ENCODE peak calls at places on chromosomes 4 and X, in five cellular contexts. One of them, this sample, is unnamed.

GRCh38 chrX:10433296-10433965 is 187.0 kb downstream of the MID1 start:
- DNase-seq in left ventricle myocardium inferior: no peak
- DNase-seq in colonic mucosa: no peak
- DNase-seq in endodermal cell: no peak
- DNase-seq in GM23248: no peak
- DNase-seq in this sample: no peak

GRCh38 chrX:106035064-106035463 is 3.5 kb downstream of the SERPINA7 start:
- DNase-seq in left ventricle myocardium inferior: no peak
- DNase-seq in colonic mucosa: no peak
- DNase-seq in endodermal cell: no peak
- DNase-seq in GM23248: no peak
- DNase-seq in this sample: no peak

GRCh38 chr4:7189475-7190277 is 2.7 kb upstream of the SORCS2 start:
- DNase-seq in left ventricle myocardium inferior: no peak
- DNase-seq in colonic mucosa: no peak
- DNase-seq in endodermal cell: peak; percentile 55
- DNase-seq in GM23248: no peak
- DNase-seq in this sample: no peak

GRCh38 chr4:102411416-102411815 is 66.1 kb upstream of the SLC39A8 start:
- DNase-seq in left ventricle myocardium inferior: no peak
- DNase-seq in colonic mucosa: no peak
- DNase-seq in endodermal cell: no peak
- DNase-seq in GM23248: peak; percentile 41
- DNase-seq in this sample: no peak

GRCh38 chr4:94507708-94508107 is 56.0 kb downstream of the PDLIM5 start:
- DNase-seq in left ventricle myocardium inferior: peak; percentile 37
- DNase-seq in colonic mucosa: peak; percentile 29
- DNase-seq in endodermal cell: no peak
- DNase-seq in GM23248: peak; percentile 94
- DNase-seq in this sample: no peak

GRCh38 chr4:25343671-25344070 is 31.1 kb downstream of the ZCCHC4 start:
- DNase-seq in left ventricle myocardium inferior: no peak
- DNase-seq in colonic mucosa: no peak
- DNase-seq in endodermal cell: no peak
- DNase-seq in GM23248: peak; percentile 34
- DNase-seq in this sample: no peak

GRCh38 chr4:28686618-28687017 is 1826.0 kb downstream of the STIM2 start:
- DNase-seq in left ventricle myocardium inferior: peak; percentile 14
- DNase-seq in colonic mucosa: peak; percentile 16
- DNase-seq in endodermal cell: peak; percentile 89
- DNase-seq in GM23248: peak; percentile 45
- DNase-seq in this sample: no peak

GRCh38 chr4:48127231-48127881 is 6.7 kb downstream of the TXK start:
- DNase-seq in left ventricle myocardium inferior: no peak
- DNase-seq in colonic mucosa: no peak
- DNase-seq in endodermal cell: peak; percentile 78
- DNase-seq in GM23248: no peak
- DNase-seq in this sample: no peak

GRCh38 chr4:34861661-34862060 is 1382.7 kb downstream of the ARAP2 start:
- DNase-seq in left ventricle myocardium inferior: no peak
- DNase-seq in colonic mucosa: no peak
- DNase-seq in endodermal cell: no peak
- DNase-seq in GM23248: no peak
- DNase-seq in this sample: no peak

GRCh38 chr4:165592386-165592785 is 213.6 kb downstream of the CPE start:
- DNase-seq in left ventricle myocardium inferior: no peak
- DNase-seq in colonic mucosa: no peak
- DNase-seq in endodermal cell: no peak
- DNase-seq in GM23248: no peak
- DNase-seq in this sample: no peak

GRCh38 chr4:104345598-104346242 is 149.0 kb downstream of the CXXC4 start:
- DNase-seq in left ventricle myocardium inferior: no peak
- DNase-seq in colonic mucosa: no peak
- DNase-seq in endodermal cell: no peak
- DNase-seq in GM23248: no peak
- DNase-seq in this sample: peak; percentile 30

GRCh38 chr4:125836597-125837195 is 521.9 kb downstream of the FAT4 start:
- DNase-seq in left ventricle myocardium inferior: no peak
- DNase-seq in colonic mucosa: no peak
- DNase-seq in endodermal cell: no peak
- DNase-seq in GM23248: no peak
- DNase-seq in this sample: no peak

GRCh38 chr4:98430708-98431403 is 169.7 kb downstream of the RAP1GDS1 start:
- DNase-seq in left ventricle myocardium inferior: no peak
- DNase-seq in colonic mucosa: no peak
- DNase-seq in endodermal cell: no peak
- DNase-seq in GM23248: peak; percentile 91
- DNase-seq in this sample: no peak

GRCh38 chr4:33037464-33037863 is 2317.3 kb downstream of the PCDH7 start:
- DNase-seq in left ventricle myocardium inferior: no peak
- DNase-seq in colonic mucosa: no peak
- DNase-seq in endodermal cell: peak; percentile 55
- DNase-seq in GM23248: no peak
- DNase-seq in this sample: no peak

GRCh38 chr4:3862640-3863420 is 96.6 kb downstream of the ADRA2C start:
- DNase-seq in left ventricle myocardium inferior: peak; percentile 19
- DNase-seq in colonic mucosa: no peak
- DNase-seq in endodermal cell: peak; percentile 97
- DNase-seq in GM23248: no peak
- DNase-seq in this sample: peak; percentile 66

GRCh38 chrX:80648023-80648422 is 161.7 kb downstream of the BRWD3 start:
- DNase-seq in left ventricle myocardium inferior: no peak
- DNase-seq in colonic mucosa: no peak
- DNase-seq in endodermal cell: no peak
- DNase-seq in GM23248: peak; percentile 14
- DNase-seq in this sample: no peak

GRCh38 chr4:159401791-159402380 is 299.0 kb downstream of the RAPGEF2 start:
- DNase-seq in left ventricle myocardium inferior: no peak
- DNase-seq in colonic mucosa: no peak
- DNase-seq in endodermal cell: no peak
- DNase-seq in GM23248: peak; percentile 88
- DNase-seq in this sample: no peak

GRCh38 chr4:177480796-177481195 is 38.6 kb upstream of the AGA start:
- DNase-seq in left ventricle myocardium inferior: no peak
- DNase-seq in colonic mucosa: no peak
- DNase-seq in endodermal cell: no peak
- DNase-seq in GM23248: peak; percentile 51
- DNase-seq in this sample: no peak

GRCh38 chr4:2354127-2354526 is 64.3 kb downstream of the ZFYVE28 start:
- DNase-seq in left ventricle myocardium inferior: no peak
- DNase-seq in colonic mucosa: no peak
- DNase-seq in endodermal cell: peak; percentile 59
- DNase-seq in GM23248: peak; percentile 13
- DNase-seq in this sample: no peak

GRCh38 chrX:140091276-140091886 is 126.1 kb upstream of the CXorf66 start:
- DNase-seq in left ventricle myocardium inferior: peak; percentile 25
- DNase-seq in colonic mucosa: peak; percentile 18
- DNase-seq in endodermal cell: peak; percentile 81
- DNase-seq in GM23248: peak; percentile 47
- DNase-seq in this sample: no peak

GRCh38 chr4:133151301-133151680 is 2.2 kb downstream of the PCDH10 start:
- DNase-seq in left ventricle myocardium inferior: no peak
- DNase-seq in colonic mucosa: no peak
- DNase-seq in endodermal cell: peak; percentile 80
- DNase-seq in GM23248: peak; percentile 1
- DNase-seq in this sample: peak; percentile 77

GRCh38 chr4:23567338-23567737 is 322.5 kb downstream of the PPARGC1A start:
- DNase-seq in left ventricle myocardium inferior: no peak
- DNase-seq in colonic mucosa: no peak
- DNase-seq in endodermal cell: no peak
- DNase-seq in GM23248: no peak
- DNase-seq in this sample: no peak

GRCh38 chr4:15232725-15233597 is 194.9 kb upstream of the C1QTNF7 start:
- DNase-seq in left ventricle myocardium inferior: no peak
- DNase-seq in colonic mucosa: no peak
- DNase-seq in endodermal cell: no peak
- DNase-seq in GM23248: peak; percentile 68
- DNase-seq in this sample: no peak

GRCh38 chr4:148216866-148217814 is 225.1 kb downstream of the NR3C2 start:
- DNase-seq in left ventricle myocardium inferior: no peak
- DNase-seq in colonic mucosa: no peak
- DNase-seq in endodermal cell: no peak
- DNase-seq in GM23248: no peak
- DNase-seq in this sample: no peak

GRCh38 chrX:95884196-95884595 is 800.4 kb upstream of the DIAPH2 start:
- DNase-seq in left ventricle myocardium inferior: no peak
- DNase-seq in colonic mucosa: no peak
- DNase-seq in endodermal cell: no peak
- DNase-seq in GM23248: no peak
- DNase-seq in this sample: no peak

GRCh38 chrX:97429101-97429500 is 545.4 kb downstream of the RPA4 start:
- DNase-seq in left ventricle myocardium inferior: no peak
- DNase-seq in colonic mucosa: no peak
- DNase-seq in endodermal cell: no peak
- DNase-seq in GM23248: no peak
- DNase-seq in this sample: no peak

GRCh38 chr4:83114576-83114975 is at the start of gene PLAC8:
- DNase-seq in left ventricle myocardium inferior: no peak
- DNase-seq in colonic mucosa: peak; percentile 77
- DNase-seq in endodermal cell: no peak
- DNase-seq in GM23248: no peak
- DNase-seq in this sample: no peak

GRCh38 chrX:20029728-20030127 is 38.9 kb upstream of the BCLAF3 start:
- DNase-seq in left ventricle myocardium inferior: no peak
- DNase-seq in colonic mucosa: peak; percentile 82
- DNase-seq in endodermal cell: no peak
- DNase-seq in GM23248: no peak
- DNase-seq in this sample: no peak

GRCh38 chr4:90198086-90198847 is 71.1 kb downstream of the CCSER1 start:
- DNase-seq in left ventricle myocardium inferior: no peak
- DNase-seq in colonic mucosa: no peak
- DNase-seq in endodermal cell: no peak
- DNase-seq in GM23248: no peak
- DNase-seq in this sample: no peak

GRCh38 chrX:111892375-111892774 is 16.4 kb downstream of the TRPC5OS start:
- DNase-seq in left ventricle myocardium inferior: no peak
- DNase-seq in colonic mucosa: no peak
- DNase-seq in endodermal cell: no peak
- DNase-seq in GM23248: no peak
- DNase-seq in this sample: no peak

GRCh38 chr4:14091966-14092365 is 464.4 kb upstream of the BOD1L1 start:
- DNase-seq in left ventricle myocardium inferior: no peak
- DNase-seq in colonic mucosa: no peak
- DNase-seq in endodermal cell: no peak
- DNase-seq in GM23248: peak; percentile 17
- DNase-seq in this sample: no peak

GRCh38 chr4:65170768-65171514 is 499.3 kb downstream of the EPHA5 start:
- DNase-seq in left ventricle myocardium inferior: no peak
- DNase-seq in colonic mucosa: no peak
- DNase-seq in endodermal cell: no peak
- DNase-seq in GM23248: no peak
- DNase-seq in this sample: no peak

GRCh38 chr4:17447675-17448298 is 64.1 kb downstream of the QDPR start:
- DNase-seq in left ventricle myocardium inferior: no peak
- DNase-seq in colonic mucosa: peak; percentile 57
- DNase-seq in endodermal cell: peak; percentile 84
- DNase-seq in GM23248: peak; percentile 86
- DNase-seq in this sample: no peak

GRCh38 chr4:8675383-8675782 is 82.8 kb downstream of the CPZ start:
- DNase-seq in left ventricle myocardium inferior: no peak
- DNase-seq in colonic mucosa: no peak
- DNase-seq in endodermal cell: peak; percentile 96
- DNase-seq in GM23248: peak; percentile 46
- DNase-seq in this sample: no peak

GRCh38 chr4:118889313-118889694 is 650 bp downstream of the SYNPO2 start:
- DNase-seq in left ventricle myocardium inferior: no peak
- DNase-seq in colonic mucosa: no peak
- DNase-seq in endodermal cell: no peak
- DNase-seq in GM23248: peak; percentile 10
- DNase-seq in this sample: no peak

GRCh38 chr4:118883861-118884260 is 4.8 kb upstream of the SYNPO2 start:
- DNase-seq in left ventricle myocardium inferior: no peak
- DNase-seq in colonic mucosa: no peak
- DNase-seq in endodermal cell: no peak
- DNase-seq in GM23248: peak; percentile 17
- DNase-seq in this sample: no peak

GRCh38 chr4:118884716-118885115 is 3.9 kb upstream of the SYNPO2 start:
- DNase-seq in left ventricle myocardium inferior: no peak
- DNase-seq in colonic mucosa: no peak
- DNase-seq in endodermal cell: no peak
- DNase-seq in GM23248: no peak
- DNase-seq in this sample: no peak

GRCh38 chr4:118894034-118894433 is 5.4 kb downstream of the SYNPO2 start:
- DNase-seq in left ventricle myocardium inferior: no peak
- DNase-seq in colonic mucosa: no peak
- DNase-seq in endodermal cell: no peak
- DNase-seq in GM23248: no peak
- DNase-seq in this sample: no peak

DNA sequence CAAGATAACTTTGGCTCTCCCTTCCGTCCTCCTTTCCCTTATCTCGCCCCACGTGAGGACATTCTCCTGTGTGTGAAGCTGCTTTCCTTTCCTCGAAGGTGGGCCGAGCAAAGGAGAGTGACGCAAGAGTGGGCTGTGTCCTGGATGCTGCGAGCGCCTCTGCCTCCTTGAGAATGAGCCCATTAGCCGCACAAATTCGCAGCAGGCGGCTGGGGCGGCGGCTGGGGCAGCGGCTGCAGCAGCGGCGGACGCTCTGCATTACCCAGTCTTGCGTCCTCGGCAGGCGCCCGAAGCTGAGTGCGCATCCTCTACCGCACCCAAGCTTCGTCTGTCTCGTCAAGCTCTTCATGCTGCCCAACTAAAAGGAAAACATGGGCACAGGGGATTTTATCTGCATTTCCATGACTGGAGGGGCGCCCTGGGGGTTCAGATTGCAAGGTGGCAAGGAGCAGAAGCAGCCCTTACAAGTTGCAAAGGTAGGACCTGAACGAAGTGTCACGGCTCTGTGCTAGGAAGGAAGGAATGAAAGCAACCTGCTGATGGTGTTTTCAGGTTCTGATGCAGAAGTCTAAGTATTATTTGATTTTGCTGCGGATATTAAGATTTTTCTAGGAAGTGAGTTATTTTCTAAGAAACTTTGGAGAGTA is at the start of gene SYNPO2:
- DNase-seq in left ventricle myocardium inferior: peak; percentile 86
- DNase-seq in colonic mucosa: peak; percentile 55
- DNase-seq in endodermal cell: peak; percentile 93
- DNase-seq in GM23248: peak; percentile 95
- DNase-seq in this sample: peak; percentile 90
- H3K4me3 ChIP-seq in left ventricle myocardium inferior: peak within 1 kb of the TSS; percentile 72
- H3K4me3 ChIP-seq in colonic mucosa: peak within 1 kb of the TSS; percentile 28
- H3K4me3 ChIP-seq in endodermal cell: peak within 1 kb of the TSS; percentile 70
- H3K4me3 ChIP-seq in GM23248: peak within 1 kb of the TSS; percentile 75
- H3K4me3 ChIP-seq in this sample: peak within 1 kb of the TSS; percentile 69

GRCh38 chrX:1918780-1919179 is 303.9 kb downstream of the ASMT start:
- DNase-seq in left ventricle myocardium inferior: no peak
- DNase-seq in colonic mucosa: no peak
- DNase-seq in endodermal cell: no peak
- DNase-seq in GM23248: no peak
- DNase-seq in this sample: no peak
- H3K9me3 ChIP-seq in left ventricle myocardium inferior: no peaks in the 10 kb centered on the region
- H3K9me3 ChIP-seq in colonic mucosa: no peaks in the 10 kb centered on the region
- H3K9me3 ChIP-seq in endodermal cell: no peaks in the 10 kb centered on the region
- H3K9me3 ChIP-seq in GM23248: no peaks in the 10 kb centered on the region
- H3K9me3 ChIP-seq in this sample: no peaks in the 10 kb centered on the region

GRCh38 chr4:169164669-169165415 is 105.9 kb downstream of the SH3RF1 start:
- DNase-seq in left ventricle myocardium inferior: no peak
- DNase-seq in colonic mucosa: no peak
- DNase-seq in endodermal cell: no peak
- DNase-seq in GM23248: peak; percentile 83
- DNase-seq in this sample: no peak
- H3K4me1 ChIP-seq in left ventricle myocardium inferior: peaks cover 25% of the 10 kb centered on the region
- H3K4me1 ChIP-seq in colonic mucosa: no peaks in the 10 kb centered on the region
- H3K4me1 ChIP-seq in endodermal cell: no peaks in the 10 kb centered on the region
- H3K4me1 ChIP-seq in GM23248: peaks cover 61% of the 10 kb centered on the region
- H3K4me1 ChIP-seq in this sample: peaks cover 16% of the 10 kb centered on the region

GRCh38 chrX:47573334-47574095 is 8.7 kb upstream of the TIMP1 start:
- DNase-seq in left ventricle myocardium inferior: peak; percentile 52
- DNase-seq in colonic mucosa: peak; percentile 70
- DNase-seq in endodermal cell: peak; percentile 92
- DNase-seq in GM23248: peak; percentile 66
- DNase-seq in this sample: peak; percentile 56
- H3K4me3 ChIP-seq in left ventricle myocardium inferior: peak overlapping the region; percentile 63
- H3K4me3 ChIP-seq in colonic mucosa: peak overlapping the region; percentile 25
- H3K4me3 ChIP-seq in endodermal cell: peak overlapping the region; percentile 45
- H3K4me3 ChIP-seq in GM23248: no peak overlapping the region
- H3K4me3 ChIP-seq in this sample: peak overlapping the region; percentile 2

This sample was measured in aorta.